ENCODE peak calls at places on chromosomes 4 and X, in five cellular contexts. R is ureter; C is right cardiac atrium; E is bronchial epithelial cell; X is activated effector memory CD4-positive, alpha-beta T cell treated with Interleukin-2 at 50 U/mL for 16 hours. N is an unnamed sample.

GRCh38 chrX:40148439-40149285 is 50.9 kb upstream of the BCOR start:
- DNase-seq in R (no peak), C (no peak), E (no peak), X (no peak), N (no peak)

GRCh38 chr4:21451032-21451431 is 497.5 kb downstream of the KCNIP4 start:
- DNase-seq in R (no peak), C (no peak), E (peak; percentile 75), X (no peak), N (no peak)

GRCh38 chrX:150198776-150199175 is 164.3 kb upstream of the MAMLD1 start:
- DNase-seq in R (peak; percentile 13), C (no peak), E (no peak), X (no peak), N (no peak)

GRCh38 chr4:70892086-70892769 is 9.9 kb upstream of the MOB1B start:
- DNase-seq in R (no peak), C (peak; percentile 40), E (no peak), X (no peak), N (no peak)

GRCh38 chr4:25760518-25761157 is 102.2 kb downstream of the SEL1L3 start:
- DNase-seq in R (no peak), C (no peak), E (peak; percentile 11), X (no peak), N (no peak)

GRCh38 chrX:120769576-120770341 is 105.9 kb downstream of the CT47B1 start:
- DNase-seq in R (no peak), C (no peak), E (peak; percentile 73), X (no peak), N (no peak)

GRCh38 chrX:148722966-148723365 is 222.5 kb downstream of the AFF2 start:
- DNase-seq in R (no peak), C (no peak), E (no peak), X (no peak), N (no peak)

GRCh38 chr4:8759987-8760386 is 111.7 kb downstream of the HMX1 start:
- DNase-seq in R (no peak), C (no peak), E (no peak), X (no peak), N (no peak)

GRCh38 chrX:153662266-153662665 is 11.3 kb downstream of the PNCK start:
- DNase-seq in R (no peak), C (no peak), E (peak; percentile 29), X (peak; percentile 39), N (no peak)

GRCh38 chrX:126824596-126824995 is 5.1 kb downstream of the PRR32 start:
- DNase-seq in R (no peak), C (no peak), E (no peak), X (no peak), N (no peak)

GRCh38 chr4:82864336-82865001 is 26.5 kb downstream of the SEC31A start:
- DNase-seq in R (no peak), C (no peak), E (no peak), X (no peak), N (no peak)

GRCh38 chrX:17441965-17442364 is 67.0 kb downstream of the NHS start:
- DNase-seq in R (no peak), C (no peak), E (peak; percentile 87), X (no peak), N (no peak)

GRCh38 chr4:124070688-124071484 is 641.6 kb downstream of the ANKRD50 start:
- DNase-seq in R (no peak), C (no peak), E (no peak), X (no peak), N (no peak)

GRCh38 chr4:71713611-71714203 is 70.2 kb downstream of the GC start:
- DNase-seq in R (no peak), C (no peak), E (peak; percentile 57), X (no peak), N (no peak)

GRCh38 chr4:75675004-75675531 is 1.9 kb upstream of the G3BP2 start:
- DNase-seq in R (no peak), C (no peak), E (peak; percentile 64), X (no peak), N (no peak)

GRCh38 chr4:155526452-155527169 is 140.0 kb upstream of the GUCY1A1 start:
- DNase-seq in R (no peak), C (no peak), E (no peak), X (no peak), N (no peak)

GRCh38 chr4:15837591-15837990 is 59.5 kb downstream of the CD38 start:
- DNase-seq in R (no peak), C (no peak), E (no peak), X (no peak), N (no peak)

GRCh38 chr4:184441461-184442392 is 32.6 kb downstream of the IRF2 start:
- DNase-seq in R (no peak), C (no peak), E (no peak), X (no peak), N (no peak)

GRCh38 chr4:57501715-57502114 is 391.5 kb upstream of the IGFBP7 start:
- DNase-seq in R (no peak), C (peak; percentile 22), E (peak; percentile 29), X (no peak), N (no peak)

GRCh38 chrX:41692162-41692749 is 3.5 kb downstream of the GPR34 start:
- DNase-seq in R (no peak), C (no peak), E (no peak), X (no peak), N (no peak)

GRCh38 chr4:141099326-141099725 is 33.9 kb downstream of the RNF150 start:
- DNase-seq in R (no peak), C (no peak), E (no peak), X (no peak), N (no peak)

GRCh38 chr4:120395746-120396145 is 329.1 kb upstream of the MAD2L1 start:
- DNase-seq in R (no peak), C (no peak), E (no peak), X (no peak), N (no peak)

GRCh38 chr4:16225996-16226815 is at the start of gene TAPT1:
- DNase-seq in R (peak; percentile 78), C (peak; percentile 87), E (no peak), X (peak; percentile 64), N (peak; percentile 94)

GRCh38 chrX:40098264-40099045 is 697 bp upstream of the BCOR start:
- DNase-seq in R (no peak), C (peak; percentile 47), E (no peak), X (peak; percentile 38), N (no peak)

GRCh38 chr4:85498068-85498733 is 23.3 kb downstream of the ARHGAP24 start:
- DNase-seq in R (no peak), C (peak; percentile 55), E (peak; percentile 88), X (no peak), N (no peak)

GRCh38 chrX:14922437-14922836 is 49.2 kb downstream of the MOSPD2 start:
- DNase-seq in R (no peak), C (no peak), E (peak; percentile 82), X (no peak), N (no peak)

GRCh38 chr4:86443495-86443894 is 83.6 kb upstream of the MAPK10 start:
- DNase-seq in R (no peak), C (no peak), E (no peak), X (no peak), N (no peak)

GRCh38 chrX:115408736-115409390 is 119.3 kb downstream of the LUZP4 start:
- DNase-seq in R (no peak), C (no peak), E (no peak), X (no peak), N (no peak)

GRCh38 chr4:24067781-24068193 is 177.9 kb upstream of the PPARGC1A start:
- DNase-seq in R (no peak), C (peak; percentile 30), E (peak; percentile 79), X (no peak), N (no peak)

GRCh38 chrX:138710866-138711331 is 618 bp downstream of the FGF13 start:
- DNase-seq in R (peak; percentile 42), C (peak; percentile 14), E (no peak), X (no peak), N (no peak)

GRCh38 chrX:9728271-9728670 is 37.4 kb downstream of the GPR143 start:
- DNase-seq in R (no peak), C (no peak), E (no peak), X (no peak), N (no peak)

GRCh38 chr4:84855774-84856173 is 110.7 kb downstream of the WDFY3 start:
- DNase-seq in R (no peak), C (peak; percentile 16), E (no peak), X (no peak), N (no peak)

GRCh38 chrX:129875669-129876068 is 30.3 kb upstream of the UTP14A start:
- DNase-seq in R (no peak), C (no peak), E (peak; percentile 62), X (no peak), N (no peak)

GRCh38 chr4:99808260-99808857 is 8.3 kb upstream of the DAPP1 start:
- DNase-seq in R (peak; percentile 69), C (peak; percentile 17), E (peak; percentile 55), X (peak; percentile 65), N (no peak)

GRCh38 chr4:94613248-94613647 is 144.5 kb upstream of the BMPR1B start:
- DNase-seq in R (no peak), C (no peak), E (no peak), X (no peak), N (no peak)

GRCh38 chr4:52657630-52658501 is 1.2 kb downstream of the USP46 start:
- DNase-seq in R (no peak), C (no peak), E (peak; percentile 41), X (no peak), N (no peak)

GRCh38 chr4:184168406-184169019 is 49.2 kb downstream of the ENPP6 start:
- DNase-seq in R (peak; percentile 72), C (peak; percentile 77), E (peak; percentile 33), X (peak; percentile 25), N (peak; percentile 92)

GRCh38 chrX:39337461-39337860 is 536.2 kb downstream of the MID1IP1 start:
- DNase-seq in R (no peak), C (no peak), E (no peak), X (no peak), N (no peak)